ENCODE peak calls at places on chromosome 3, in ten cellular contexts. T, L, Z, V, Q, X, J, K, E and W are unnamed samples.

GRCh38 chr3:168952551-168952950 is 711.0 kb downstream of the MECOM start:
- DNase-seq in Q (no peak), X (no peak), E (no peak), K (no peak), Z (no peak), V (peak; percentile 43), T (no peak), L (peak; percentile 65), J (no peak), W (no peak)

GRCh38 chr3:121834079-121834730 is 655 bp downstream of the IQCB1 start:
- DNase-seq in X (no peak), K (peak; percentile 37), Z (peak; percentile 27), J (peak; percentile 49), T (peak; percentile 16), Q (no peak), E (no peak), L (peak; percentile 19), V (peak; percentile 54), W (peak; percentile 24)

GRCh38 chr3:105523496-105523895 is 156.8 kb downstream of the ALCAM start:
- DNase-seq in J (no peak), Z (no peak), Q (no peak), T (no peak), V (peak; percentile 61), L (peak; percentile 9), X (no peak), E (no peak), K (no peak), W (no peak)

GRCh38 chr3:183698760-183699159 is 1.2 kb downstream of the YEATS2 start:
- DNase-seq in K (peak; percentile 51), Q (no peak), L (peak; percentile 47), V (peak; percentile 59), T (no peak), Z (peak; percentile 30), E (no peak), X (no peak), J (no peak), W (no peak)

GRCh38 chr3:175266478-175266877 is 407.3 kb downstream of the NAALADL2 start:
- DNase-seq in J (no peak), T (no peak), X (no peak), Z (no peak), Q (no peak), K (no peak), V (peak; percentile 57), E (no peak), L (peak; percentile 58), W (no peak)

GRCh38 chr3:106086636-106087035 is 217.8 kb upstream of the CBLB start:
- DNase-seq in L (no peak), Q (no peak), E (no peak), V (peak; percentile 5), K (no peak), J (no peak), Z (no peak), X (no peak), T (peak; percentile 29), W (no peak)

GRCh38 chr3:94522488-94522887 is 459.6 kb downstream of the NSUN3 start:
- DNase-seq in X (no peak), L (no peak), Q (no peak), E (no peak), V (no peak), J (no peak), Z (peak; percentile 21), K (no peak), T (no peak), W (no peak)

GRCh38 chr3:146503459-146504202 is 34.3 kb upstream of the PLSCR2 start:
- DNase-seq in Q (no peak), J (peak; percentile 43), K (no peak), Z (peak; percentile 47), V (peak; percentile 89), X (no peak), T (peak; percentile 23), L (peak; percentile 89), E (no peak), W (no peak)

GRCh38 chr3:12287727-12288465 is 974 bp upstream of the PPARG start:
- DNase-seq in Z (peak; percentile 87), K (no peak), J (peak; percentile 84), Q (no peak), L (peak; percentile 68), E (no peak), T (no peak), V (peak; percentile 63), X (no peak), W (peak; percentile 49)

GRCh38 chr3:55574671-55575070 is 87.6 kb upstream of the WNT5A start:
- DNase-seq in Z (no peak), E (no peak), T (no peak), J (no peak), K (no peak), L (no peak), X (no peak), V (no peak), Q (no peak), W (no peak)

GRCh38 chr3:137012097-137012501 is 54.3 kb downstream of the IL20RB start:
- DNase-seq in K (no peak), V (peak; percentile 88), T (no peak), X (no peak), J (no peak), E (no peak), Z (no peak), L (peak; percentile 39), Q (no peak), W (no peak)

GRCh38 chr3:171059978-171060377 is 33.5 kb upstream of the SLC2A2 start:
- DNase-seq in Q (no peak), E (no peak), J (no peak), V (no peak), T (no peak), X (no peak), K (no peak), L (no peak), Z (no peak), W (no peak)

GRCh38 chr3:10417849-10418248 is 87.5 kb downstream of the ATP2B2 start:
- DNase-seq in Z (no peak), T (peak; percentile 37), V (peak; percentile 40), Q (no peak), E (no peak), J (no peak), K (peak; percentile 31), L (peak; percentile 34), X (no peak), W (no peak)

GRCh38 chr3:165544432-165544831 is 292.8 kb downstream of the BCHE start:
- DNase-seq in J (no peak), L (no peak), X (no peak), V (no peak), E (no peak), Z (no peak), T (no peak), K (no peak), Q (no peak), W (no peak)

GRCh38 chr3:76028816-76029215 is 243.5 kb upstream of the ZNF717 start:
- DNase-seq in L (no peak), Q (no peak), X (no peak), Z (no peak), K (no peak), J (no peak), V (no peak), E (no peak), T (no peak), W (no peak)

GRCh38 chr3:71673486-71673885 is 51.7 kb downstream of the EIF4E3 start:
- DNase-seq in K (no peak), Z (no peak), V (peak; percentile 20), J (no peak), L (no peak), E (no peak), Q (no peak), X (no peak), T (no peak), W (no peak)

DNA sequence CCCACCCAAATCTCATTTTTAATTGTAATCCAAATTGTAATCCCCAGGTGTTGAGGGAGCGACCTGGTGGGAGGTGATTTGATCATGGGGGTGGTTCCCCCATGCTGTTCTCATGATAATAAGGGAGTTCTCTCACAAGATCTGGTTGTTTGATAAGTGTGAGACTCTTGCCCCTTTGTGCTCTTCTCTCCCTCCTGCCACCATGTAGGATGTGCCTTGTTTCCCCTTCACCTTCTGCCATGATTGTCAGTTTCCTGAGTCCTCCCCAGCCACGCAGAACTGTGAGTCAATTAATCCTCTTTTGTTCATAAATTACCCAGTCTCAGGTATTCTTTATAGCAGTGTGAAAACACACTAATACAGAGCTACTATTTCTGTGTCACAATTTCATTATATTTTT is 88.7 kb downstream of the NCEH1 start:
- DNase-seq in E (no peak), X (no peak), T (no peak), V (no peak), Z (no peak), K (no peak), L (no peak), J (no peak), Q (no peak), W (no peak)
- H3K4me1 ChIP-seq in E (no peaks in the 10 kb centered on the region), X (peaks cover 5% of the 10 kb centered on the region), T (peaks cover 36% of the 10 kb centered on the region), V (peaks cover 35% of the 10 kb centered on the region), Z (no peaks in the 10 kb centered on the region), K (no peaks in the 10 kb centered on the region), L (no peaks in the 10 kb centered on the region), J (no peaks in the 10 kb centered on the region), Q (no peaks in the 10 kb centered on the region), W (no peaks in the 10 kb centered on the region)

DNA sequence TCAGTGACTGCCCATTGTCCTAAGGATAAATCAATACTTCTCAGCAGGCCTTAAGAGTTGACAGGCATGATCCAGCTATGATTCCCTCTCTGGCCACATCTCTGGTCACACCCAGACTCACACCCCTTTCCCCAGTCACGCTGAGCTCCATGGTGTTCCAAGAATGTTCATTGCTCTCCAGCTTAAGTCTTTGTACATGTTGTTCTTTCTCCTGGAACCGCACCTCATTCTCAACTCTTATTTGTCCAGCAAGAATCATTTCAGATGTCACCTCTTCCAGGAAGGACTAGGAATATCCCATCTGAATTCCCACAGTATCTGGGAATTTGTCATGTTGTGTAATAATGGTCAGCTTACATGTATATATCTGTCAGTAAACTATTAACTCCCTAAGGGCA is 118.3 kb upstream of the GALNT15 start:
- DNase-seq in Q (no peak), J (peak; percentile 69), L (peak; percentile 39), Z (peak; percentile 36), X (no peak), T (no peak), K (no peak), E (peak; percentile 86), V (peak; percentile 68), W (no peak)
- H3K4me1 ChIP-seq in Q (no peaks in the 10 kb centered on the region), J (peaks cover 13% of the 10 kb centered on the region), L (peaks cover 13% of the 10 kb centered on the region), Z (peaks cover 5% of the 10 kb centered on the region), X (no peaks in the 10 kb centered on the region), T (peaks cover 39% of the 10 kb centered on the region), K (no peaks in the 10 kb centered on the region), E (peaks cover 43% of the 10 kb centered on the region), V (peaks cover 60% of the 10 kb centered on the region), W (peaks cover 23% of the 10 kb centered on the region)

DNA sequence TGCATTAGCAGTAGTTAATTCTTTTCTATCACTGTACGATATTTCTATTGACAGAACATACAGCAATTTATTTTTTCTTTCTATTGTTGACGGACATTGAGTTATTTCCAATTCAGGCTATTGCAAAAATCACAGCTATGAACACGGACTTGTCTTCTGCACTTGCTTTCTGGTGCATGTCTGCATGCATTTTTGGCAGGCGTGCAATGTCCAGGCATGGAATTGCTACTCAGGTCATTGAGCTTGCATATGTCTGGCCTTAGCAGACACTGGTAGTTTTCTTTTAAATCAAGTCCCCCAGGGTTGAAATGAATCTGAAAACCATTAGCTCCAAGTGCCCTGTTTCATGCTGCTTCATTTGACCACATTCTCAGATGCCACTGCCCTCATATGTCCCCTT is 72.9 kb downstream of the LRIG1 start:
- DNase-seq in J (no peak), X (no peak), L (no peak), T (no peak), E (no peak), K (no peak), Q (no peak), V (no peak), Z (no peak), W (no peak)
- H3K4me1 ChIP-seq in J (peaks cover 22% of the 10 kb centered on the region), X (no peaks in the 10 kb centered on the region), L (peaks cover 9% of the 10 kb centered on the region), T (peaks cover 14% of the 10 kb centered on the region), E (peaks cover 83% of the 10 kb centered on the region), K (no peaks in the 10 kb centered on the region), Q (no peaks in the 10 kb centered on the region), V (peaks cover 38% of the 10 kb centered on the region), Z (no peaks in the 10 kb centered on the region), W (peaks cover 27% of the 10 kb centered on the region)

GRCh38 chr3:138854204-138854603 is 19.5 kb upstream of the PIK3CB start:
- DNase-seq in L (no peak), K (no peak), V (no peak), T (no peak), J (no peak), Q (no peak), Z (no peak), E (no peak), X (no peak), W (no peak)
- H3K4me1 ChIP-seq in L (no peaks in the 10 kb centered on the region), K (no peaks in the 10 kb centered on the region), V (no peaks in the 10 kb centered on the region), T (no peaks in the 10 kb centered on the region), J (no peaks in the 10 kb centered on the region), Q (no peaks in the 10 kb centered on the region), Z (no peaks in the 10 kb centered on the region), E (no peaks in the 10 kb centered on the region), X (no peaks in the 10 kb centered on the region), W (no peaks in the 10 kb centered on the region)